ENCODE peak calls at places on chromosomes 3 and 15, in ten cellular contexts. D is hepatic stellate cell; N is NCI-H1694; C is GM12892; T is NCI-H1092 treated with DMSO at 0.1 percent for 48 hours; O is CD4-positive, alpha-beta memory T cell; V is memory B cell; G is left cardiac atrium; S is skeletal muscle cell; L is MV-4-11. R is an unnamed sample.

GRCh38 chr3:188578579-188579363 is 424.8 kb downstream of the LPP start:
- DNase-seq in D (peak), N (no peak), C (no peak), T (peak), O (no peak), V (no peak), G (peak), S (peak), L (peak), R (no peak)

GRCh38 chr3:156140196-156140595 is 19.8 kb downstream of the KCNAB1 start:
- DNase-seq in D (no peak), N (no peak), C (no peak), T (no peak), O (no peak), V (no peak), G (no peak), S (no peak), L (no peak), R (no peak)

GRCh38 chr3:27344192-27344591 is 25.0 kb downstream of the NEK10 start:
- DNase-seq in D (no peak), N (no peak), C (no peak), T (no peak), O (no peak), V (no peak), G (no peak), S (no peak), L (no peak), R (no peak)

GRCh38 chr15:66849393-66849745 is 147.3 kb downstream of the SMAD6 start:
- DNase-seq in D (no peak), N (no peak), C (no peak), T (no peak), O (no peak), V (no peak), G (no peak), S (no peak), L (no peak), R (no peak)

GRCh38 chr3:32484437-32484836 is 18.2 kb downstream of the CMTM6 start:
- DNase-seq in D (no peak), N (no peak), C (no peak), T (no peak), O (no peak), V (no peak), G (no peak), S (no peak), L (peak), R (no peak)

GRCh38 chr15:78263907-78264303 is 457 bp upstream of the DNAJA4 start:
- DNase-seq in D (no peak), N (no peak), C (no peak), T (no peak), O (no peak), V (no peak), G (no peak), S (no peak), L (no peak), R (no peak)

GRCh38 chr3:129543156-129543790 is at the start of gene H1-8:
- DNase-seq in D (no peak), N (no peak), C (no peak), T (no peak), O (no peak), V (no peak), G (no peak), S (no peak), L (no peak), R (no peak)

GRCh38 chr3:149120051-149120972 is 9.1 kb upstream of the HPS3 start:
- DNase-seq in D (peak), N (peak), C (no peak), T (peak), O (peak), V (peak), G (no peak), S (no peak), L (peak), R (no peak)

GRCh38 chr3:108907194-108907593 is 46.5 kb downstream of the GUCA1C start:
- DNase-seq in D (no peak), N (no peak), C (no peak), T (no peak), O (no peak), V (no peak), G (no peak), S (no peak), L (no peak), R (no peak)

GRCh38 chr3:106589306-106589942 is 720.6 kb upstream of the CBLB start:
- DNase-seq in D (no peak), N (no peak), C (no peak), T (no peak), O (no peak), V (no peak), G (no peak), S (peak), L (peak), R (no peak)

R was measured in occipital lobe.